ENCODE peak calls at places on chromosomes 4 and X, in five cellular contexts. E is lower lobe of right lung, S is NCI-H1092, J is occipital lobe, I is fibroblast of mammary gland. H is an unnamed sample.

GRCh38 chr4:99248714-99249113 is 29.7 kb upstream of the ADH6 start:
- DNase-seq in S (no peak), E (no peak), I (peak), J (no peak), H (no peak)

GRCh38 chr4:103400405-103400804 is 202.3 kb upstream of the CENPE start:
- DNase-seq in E (no peak), J (no peak), I (peak), S (no peak), H (no peak)

GRCh38 chr4:8127051-8127798 is 31.4 kb downstream of the ABLIM2 start:
- DNase-seq in S (no peak), I (no peak), E (no peak), J (no peak), H (no peak)

GRCh38 chr4:115323106-115323684 is 209.8 kb upstream of the NDST4 start:
- DNase-seq in I (no peak), J (no peak), E (no peak), S (peak), H (peak)

GRCh38 chr4:151460434-151460833 is 51.5 kb downstream of the FHIP1A start:
- DNase-seq in J (no peak), I (no peak), E (no peak), S (no peak), H (no peak)

GRCh38 chr4:3261411-3262207 is 12.7 kb downstream of the MSANTD1 start:
- DNase-seq in S (no peak), I (no peak), J (no peak), E (no peak), H (no peak)

GRCh38 chr4:100190643-100191600 is 654 bp upstream of the DDIT4L start:
- DNase-seq in S (peak), I (peak), E (no peak), J (no peak), H (no peak)

GRCh38 chr4:129429566-129430339 is 333.8 kb downstream of the C4orf33 start:
- DNase-seq in J (no peak), S (no peak), I (no peak), E (no peak), H (no peak)

GRCh38 chr4:785332-786073 is 40.4 kb downstream of the CPLX1 start:
- DNase-seq in J (no peak), S (no peak), E (no peak), I (no peak), H (no peak)

GRCh38 chrX:85815203-85815751 is 232.1 kb downstream of the CHM start:
- DNase-seq in I (no peak), E (no peak), J (no peak), S (no peak), H (no peak)

GRCh38 chr4:1279253-1279652 is 10.4 kb upstream of the MAEA start:
- DNase-seq in J (no peak), E (no peak), I (no peak), S (no peak), H (no peak)

GRCh38 chr4:131081069-131081468 is 1985.1 kb downstream of the C4orf33 start:
- DNase-seq in E (no peak), S (no peak), I (no peak), J (no peak), H (no peak)